ENCODE peak calls at places on chromosomes 5 and 9, in eight cellular contexts. A is Kasumi-1; B is stimulated activated naive CD4-positive, alpha-beta T cell; D is naive thymus-derived CD8-positive, alpha-beta T cell; U is GM04504; L is lower leg skin; K is esophagus squamous epithelium; Y is COR-L47. O is an unnamed sample.

GRCh38 chr9:3240651-3241268 is 285.0 kb downstream of the RFX3 start:
- DNase-seq in A (peak; percentile 21), L (peak; percentile 49), K (no peak), B (peak; percentile 21), D (peak; percentile 42), U (peak; percentile 22), Y (peak; percentile 67), O (peak; percentile 15)

GRCh38 chr5:36877667-36878420 is 1.3 kb downstream of the NIPBL start:
- DNase-seq in A (peak; percentile 38), D (no peak), L (no peak), Y (no peak), K (no peak), U (no peak), B (peak; percentile 57), O (peak; percentile 60)

GRCh38 chr5:14958196-14958595 is 86.6 kb upstream of the ANKH start:
- DNase-seq in Y (no peak), A (no peak), L (no peak), B (no peak), U (no peak), K (no peak), D (no peak), O (no peak)

GRCh38 chr9:77488439-77489126 is 159.5 kb downstream of the GNA14 start:
- DNase-seq in A (peak; percentile 27), K (no peak), U (no peak), L (no peak), B (no peak), Y (no peak), D (no peak), O (no peak)

GRCh38 chr9:2017459-2018161 is 2.5 kb downstream of the SMARCA2 start:
- DNase-seq in B (peak; percentile 84), A (peak; percentile 36), L (peak; percentile 77), K (peak; percentile 62), Y (peak; percentile 43), U (peak; percentile 58), D (peak; percentile 74), O (peak; percentile 88)

GRCh38 chr9:81687521-81688261 is 1.7 kb downstream of the TLE1 start:
- DNase-seq in L (peak; percentile 30), B (no peak), A (no peak), K (no peak), Y (no peak), U (no peak), D (no peak), O (no peak)

GRCh38 chr9:89940625-89941024 is 335.8 kb downstream of the GADD45G start:
- DNase-seq in Y (no peak), L (no peak), D (no peak), A (no peak), U (no peak), B (no peak), K (no peak), O (no peak)

GRCh38 chr9:128909859-128910258 is 10.9 kb upstream of the PHYHD1 start:
- DNase-seq in U (no peak), K (no peak), Y (no peak), D (no peak), L (no peak), B (no peak), A (no peak), O (no peak)

GRCh38 chr9:35608221-35608620 is 3.2 kb downstream of the TESK1 start:
- DNase-seq in Y (no peak), D (no peak), K (no peak), A (no peak), U (no peak), B (no peak), L (no peak), O (no peak)

GRCh38 chr9:1832960-1833359 is 182.2 kb upstream of the SMARCA2 start:
- DNase-seq in B (no peak), L (no peak), Y (no peak), D (no peak), A (no peak), U (no peak), K (no peak), O (no peak)

GRCh38 chr9:686381-686813 is 155.1 kb upstream of the DMRT1 start:
- DNase-seq in L (peak; percentile 83), D (no peak), B (no peak), Y (no peak), A (no peak), K (no peak), U (no peak), O (no peak)

GRCh38 chr9:135243201-135244190 is 156.0 kb downstream of the OLFM1 start:
- DNase-seq in Y (no peak), B (no peak), K (no peak), D (no peak), L (no peak), A (no peak), U (no peak), O (no peak)

GRCh38 chr5:117955831-117956230 is 1032.5 kb downstream of the DTWD2 start:
- DNase-seq in D (no peak), A (no peak), K (no peak), U (no peak), B (no peak), Y (no peak), L (peak; percentile 36), O (no peak)

GRCh38 chr5:67085616-67086015 is 111.0 kb downstream of the CD180 start:
- DNase-seq in D (no peak), Y (peak; percentile 91), K (no peak), B (no peak), A (no peak), L (no peak), U (no peak), O (no peak)

GRCh38 chr9:82665324-82665723 is 397.6 kb downstream of the RASEF start:
- DNase-seq in L (no peak), U (no peak), Y (no peak), D (no peak), A (no peak), K (no peak), B (no peak), O (no peak)

GRCh38 chr5:172952034-172952511 is 7.2 kb upstream of the RPL26L1 start:
- DNase-seq in D (no peak), B (no peak), U (no peak), A (no peak), L (no peak), K (no peak), Y (no peak), O (no peak)

GRCh38 chr9:108643756-108644510 is 211.9 kb downstream of the ACTL7B start:
- DNase-seq in Y (no peak), U (no peak), B (no peak), K (no peak), D (no peak), A (no peak), L (no peak), O (no peak)

GRCh38 chr9:137237759-137238726 is 3.0 kb upstream of the TUBB4B start:
- DNase-seq in K (no peak), U (no peak), A (no peak), D (no peak), B (no peak), L (no peak), Y (peak; percentile 86), O (no peak)

GRCh38 chr5:9239071-9239470 is 306.8 kb downstream of the SEMA5A start:
- DNase-seq in A (no peak), U (peak; percentile 23), Y (no peak), D (no peak), L (no peak), K (no peak), B (no peak), O (no peak)

GRCh38 chr9:78122631-78123030 is 91.0 kb upstream of the GNAQ start:
- DNase-seq in Y (no peak), U (no peak), B (no peak), A (no peak), D (no peak), L (no peak), K (no peak), O (no peak)

GRCh38 chr5:109318455-109319108 is 91.2 kb downstream of the PJA2 start:
- DNase-seq in Y (no peak), D (no peak), B (no peak), U (no peak), K (no peak), L (no peak), A (no peak), O (no peak)

GRCh38 chr9:72041775-72042194 is 18.6 kb downstream of the C9orf57 start:
- DNase-seq in A (no peak), K (no peak), U (peak; percentile 69), L (peak; percentile 59), B (no peak), D (no peak), Y (peak; percentile 82), O (no peak)

GRCh38 chr9:37963936-37964739 is 60.2 kb upstream of the SLC25A51 start:
- DNase-seq in U (peak; percentile 80), D (no peak), L (peak; percentile 62), B (no peak), A (no peak), K (no peak), Y (no peak), O (no peak)

GRCh38 chr5:7391215-7391614 is 4.7 kb upstream of the ADCY2 start:
- DNase-seq in B (no peak), U (no peak), Y (no peak), D (no peak), A (no peak), K (no peak), L (no peak), O (no peak)

O was measured in central memory CD4-positive, alpha-beta T cell.